ENCODE peak calls at places on chromosome 9, in nine cellular contexts. One of them, this sample, is unnamed.

GRCh38 chr9:136399176-136400037 is 563 bp downstream of the SNAPC4 start:
- DNase-seq in psoas muscle: peak; percentile 55
- DNase-seq in ovary: no peak
- DNase-seq in brain microvascular endothelial cell: peak; percentile 19
- DNase-seq in NB4: peak; percentile 42
- DNase-seq in GM13976: peak; percentile 71
- DNase-seq in fibroblast of the aortic adventitia: peak; percentile 39
- DNase-seq in breast epithelium: no peak
- DNase-seq in IMR-90: no peak
- DNase-seq in this sample: peak; percentile 74

GRCh38 chr9:95771556-95772280 is 103.8 kb upstream of the ERCC6L2 start:
- DNase-seq in psoas muscle: no peak
- DNase-seq in ovary: peak; percentile 80
- DNase-seq in brain microvascular endothelial cell: no peak
- DNase-seq in NB4: no peak
- DNase-seq in GM13976: no peak
- DNase-seq in fibroblast of the aortic adventitia: peak; percentile 18
- DNase-seq in breast epithelium: no peak
- DNase-seq in IMR-90: peak; percentile 39
- DNase-seq in this sample: no peak

GRCh38 chr9:19992556-19992955 is 203.7 kb upstream of the SLC24A2 start:
- DNase-seq in psoas muscle: no peak
- DNase-seq in ovary: no peak
- DNase-seq in brain microvascular endothelial cell: peak; percentile 72
- DNase-seq in NB4: no peak
- DNase-seq in GM13976: no peak
- DNase-seq in fibroblast of the aortic adventitia: peak; percentile 43
- DNase-seq in breast epithelium: no peak
- DNase-seq in IMR-90: peak; percentile 75
- DNase-seq in this sample: no peak

GRCh38 chr9:130304141-130304540 is 38.6 kb downstream of the HMCN2 start:
- DNase-seq in psoas muscle: no peak
- DNase-seq in ovary: no peak
- DNase-seq in brain microvascular endothelial cell: no peak
- DNase-seq in NB4: no peak
- DNase-seq in GM13976: no peak
- DNase-seq in fibroblast of the aortic adventitia: no peak
- DNase-seq in breast epithelium: no peak
- DNase-seq in IMR-90: no peak
- DNase-seq in this sample: no peak

GRCh38 chr9:129343697-129344375 is 165.8 kb upstream of the IER5L start:
- DNase-seq in psoas muscle: peak; percentile 83
- DNase-seq in ovary: no peak
- DNase-seq in brain microvascular endothelial cell: no peak
- DNase-seq in NB4: peak; percentile 92
- DNase-seq in GM13976: no peak
- DNase-seq in fibroblast of the aortic adventitia: no peak
- DNase-seq in breast epithelium: no peak
- DNase-seq in IMR-90: no peak
- DNase-seq in this sample: no peak

GRCh38 chr9:129560849-129561248 is 60.1 kb downstream of the C9orf50 start:
- DNase-seq in psoas muscle: no peak
- DNase-seq in ovary: no peak
- DNase-seq in brain microvascular endothelial cell: no peak
- DNase-seq in NB4: no peak
- DNase-seq in GM13976: no peak
- DNase-seq in fibroblast of the aortic adventitia: no peak
- DNase-seq in breast epithelium: no peak
- DNase-seq in IMR-90: no peak
- DNase-seq in this sample: no peak

GRCh38 chr9:72491242-72491641 is 30.2 kb upstream of the TMC1 start:
- DNase-seq in psoas muscle: no peak
- DNase-seq in ovary: no peak
- DNase-seq in brain microvascular endothelial cell: no peak
- DNase-seq in NB4: no peak
- DNase-seq in GM13976: no peak
- DNase-seq in fibroblast of the aortic adventitia: no peak
- DNase-seq in breast epithelium: no peak
- DNase-seq in IMR-90: no peak
- DNase-seq in this sample: no peak

GRCh38 chr9:95379630-95380029 is 62.1 kb upstream of the FANCC start:
- DNase-seq in psoas muscle: no peak
- DNase-seq in ovary: no peak
- DNase-seq in brain microvascular endothelial cell: no peak
- DNase-seq in NB4: peak; percentile 32
- DNase-seq in GM13976: no peak
- DNase-seq in fibroblast of the aortic adventitia: no peak
- DNase-seq in breast epithelium: no peak
- DNase-seq in IMR-90: no peak
- DNase-seq in this sample: no peak

GRCh38 chr9:93268551-93269314 is 84.8 kb downstream of the WNK2 start:
- DNase-seq in psoas muscle: peak; percentile 37
- DNase-seq in ovary: peak; percentile 11
- DNase-seq in brain microvascular endothelial cell: no peak
- DNase-seq in NB4: no peak
- DNase-seq in GM13976: peak; percentile 78
- DNase-seq in fibroblast of the aortic adventitia: no peak
- DNase-seq in breast epithelium: no peak
- DNase-seq in IMR-90: no peak
- DNase-seq in this sample: peak; percentile 73

DNA sequence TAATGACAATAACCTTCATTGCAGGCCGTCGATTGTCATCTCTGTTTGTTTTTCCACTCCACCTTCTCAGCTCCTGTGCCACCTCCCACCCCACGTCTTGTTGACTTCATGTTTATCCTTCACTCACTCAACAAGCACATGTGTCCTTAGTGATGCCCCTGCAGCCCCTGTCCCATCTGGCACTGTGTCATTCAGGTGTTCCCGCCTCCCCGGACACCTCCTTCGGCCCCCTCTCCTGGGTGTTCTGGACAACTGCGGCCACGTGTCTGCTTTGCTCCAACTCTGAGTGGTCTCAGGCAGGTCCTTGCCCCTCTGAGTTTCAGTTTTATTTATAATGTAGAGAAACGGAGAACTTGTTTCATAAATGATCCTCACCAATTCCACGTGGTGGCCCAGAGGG is 91.0 kb upstream of the COL5A1 start:
- DNase-seq in psoas muscle: peak; percentile 30
- DNase-seq in ovary: no peak
- DNase-seq in brain microvascular endothelial cell: no peak
- DNase-seq in NB4: no peak
- DNase-seq in GM13976: no peak
- DNase-seq in fibroblast of the aortic adventitia: no peak
- DNase-seq in breast epithelium: no peak
- DNase-seq in IMR-90: no peak
- DNase-seq in this sample: no peak
- TF ChIP-seq CTCF in psoas muscle: no peak
- TF ChIP-seq CTCF in ovary: no peak
- TF ChIP-seq CTCF in brain microvascular endothelial cell: peak; percentile 33
- TF ChIP-seq CTCF in NB4: no peak
- TF ChIP-seq CTCF in GM13976: no peak
- TF ChIP-seq CTCF in fibroblast of the aortic adventitia: no peak
- TF ChIP-seq CTCF in breast epithelium: no peak
- TF ChIP-seq CTCF in IMR-90: no peak
- TF ChIP-seq CTCF in this sample: no peak

GRCh38 chr9:122837266-122837850 is 9.0 kb upstream of the PDCL start:
- DNase-seq in psoas muscle: no peak
- DNase-seq in ovary: no peak
- DNase-seq in brain microvascular endothelial cell: no peak
- DNase-seq in NB4: no peak
- DNase-seq in GM13976: no peak
- DNase-seq in fibroblast of the aortic adventitia: no peak
- DNase-seq in breast epithelium: no peak
- DNase-seq in IMR-90: no peak
- DNase-seq in this sample: no peak

GRCh38 chr9:122832194-122832593 is 3.8 kb upstream of the PDCL start:
- DNase-seq in psoas muscle: no peak
- DNase-seq in ovary: no peak
- DNase-seq in brain microvascular endothelial cell: no peak
- DNase-seq in NB4: no peak
- DNase-seq in GM13976: no peak
- DNase-seq in fibroblast of the aortic adventitia: no peak
- DNase-seq in breast epithelium: no peak
- DNase-seq in IMR-90: no peak
- DNase-seq in this sample: no peak

GRCh38 chr9:122835313-122835731 is 6.9 kb upstream of the PDCL start:
- DNase-seq in psoas muscle: no peak
- DNase-seq in ovary: no peak
- DNase-seq in brain microvascular endothelial cell: no peak
- DNase-seq in NB4: no peak
- DNase-seq in GM13976: peak; percentile 55
- DNase-seq in fibroblast of the aortic adventitia: no peak
- DNase-seq in breast epithelium: no peak
- DNase-seq in IMR-90: no peak
- DNase-seq in this sample: peak; percentile 43
- TF ChIP-seq CTCF in psoas muscle: no peak
- TF ChIP-seq CTCF in ovary: no peak
- TF ChIP-seq CTCF in brain microvascular endothelial cell: peak; percentile 26
- TF ChIP-seq CTCF in NB4: no peak
- TF ChIP-seq CTCF in GM13976: peak; percentile 12
- TF ChIP-seq CTCF in fibroblast of the aortic adventitia: no peak
- TF ChIP-seq CTCF in breast epithelium: no peak
- TF ChIP-seq CTCF in IMR-90: no peak
- TF ChIP-seq CTCF in this sample: no peak

GRCh38 chr9:70511858-70512257 is 97.4 kb upstream of the KLF9 start:
- DNase-seq in psoas muscle: no peak
- DNase-seq in ovary: no peak
- DNase-seq in brain microvascular endothelial cell: no peak
- DNase-seq in NB4: no peak
- DNase-seq in GM13976: no peak
- DNase-seq in fibroblast of the aortic adventitia: no peak
- DNase-seq in breast epithelium: no peak
- DNase-seq in IMR-90: no peak
- DNase-seq in this sample: no peak

GRCh38 chr9:70517926-70518325 is 103.5 kb upstream of the KLF9 start:
- DNase-seq in psoas muscle: no peak
- DNase-seq in ovary: no peak
- DNase-seq in brain microvascular endothelial cell: no peak
- DNase-seq in NB4: no peak
- DNase-seq in GM13976: no peak
- DNase-seq in fibroblast of the aortic adventitia: no peak
- DNase-seq in breast epithelium: no peak
- DNase-seq in IMR-90: no peak
- DNase-seq in this sample: no peak

GRCh38 chr9:70519912-70520724 is 105.7 kb upstream of the KLF9 start:
- DNase-seq in psoas muscle: no peak
- DNase-seq in ovary: no peak
- DNase-seq in brain microvascular endothelial cell: no peak
- DNase-seq in NB4: no peak
- DNase-seq in GM13976: peak; percentile 24
- DNase-seq in fibroblast of the aortic adventitia: no peak
- DNase-seq in breast epithelium: no peak
- DNase-seq in IMR-90: no peak
- DNase-seq in this sample: peak; percentile 30

GRCh38 chr9:70510157-70510770 is 95.8 kb upstream of the KLF9 start:
- DNase-seq in psoas muscle: peak; percentile 65
- DNase-seq in ovary: peak; percentile 70
- DNase-seq in brain microvascular endothelial cell: no peak
- DNase-seq in NB4: peak; percentile 18
- DNase-seq in GM13976: peak; percentile 17
- DNase-seq in fibroblast of the aortic adventitia: no peak
- DNase-seq in breast epithelium: no peak
- DNase-seq in IMR-90: no peak
- DNase-seq in this sample: no peak

DNA sequence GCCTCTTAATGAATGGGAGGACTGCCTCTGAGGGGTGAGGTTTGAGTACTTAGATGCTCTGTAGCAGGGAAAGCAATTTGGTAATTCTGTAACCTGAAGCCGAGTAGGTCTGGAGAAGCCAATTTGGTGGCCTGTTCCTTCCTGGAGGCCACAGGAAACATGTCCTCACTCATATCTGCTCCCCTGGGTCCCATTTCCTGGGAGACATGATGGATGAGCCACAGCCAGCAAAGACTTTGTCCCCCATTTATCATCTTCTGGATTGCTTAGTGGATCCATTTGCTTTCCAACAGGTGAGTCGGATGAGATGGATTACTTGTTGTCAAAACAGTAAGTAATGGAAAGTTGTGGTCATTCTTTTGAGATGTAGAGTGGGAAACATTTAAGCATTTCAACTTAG is 99.8 kb upstream of the KLF9 start:
- DNase-seq in psoas muscle: no peak
- DNase-seq in ovary: no peak
- DNase-seq in brain microvascular endothelial cell: no peak
- DNase-seq in NB4: no peak
- DNase-seq in GM13976: no peak
- DNase-seq in fibroblast of the aortic adventitia: no peak
- DNase-seq in breast epithelium: no peak
- DNase-seq in IMR-90: no peak
- DNase-seq in this sample: no peak
- TF ChIP-seq CTCF in psoas muscle: no peak
- TF ChIP-seq CTCF in ovary: no peak
- TF ChIP-seq CTCF in brain microvascular endothelial cell: no peak
- TF ChIP-seq CTCF in NB4: no peak
- TF ChIP-seq CTCF in GM13976: no peak
- TF ChIP-seq CTCF in fibroblast of the aortic adventitia: no peak
- TF ChIP-seq CTCF in breast epithelium: no peak
- TF ChIP-seq CTCF in IMR-90: no peak
- TF ChIP-seq CTCF in this sample: no peak

DNA sequence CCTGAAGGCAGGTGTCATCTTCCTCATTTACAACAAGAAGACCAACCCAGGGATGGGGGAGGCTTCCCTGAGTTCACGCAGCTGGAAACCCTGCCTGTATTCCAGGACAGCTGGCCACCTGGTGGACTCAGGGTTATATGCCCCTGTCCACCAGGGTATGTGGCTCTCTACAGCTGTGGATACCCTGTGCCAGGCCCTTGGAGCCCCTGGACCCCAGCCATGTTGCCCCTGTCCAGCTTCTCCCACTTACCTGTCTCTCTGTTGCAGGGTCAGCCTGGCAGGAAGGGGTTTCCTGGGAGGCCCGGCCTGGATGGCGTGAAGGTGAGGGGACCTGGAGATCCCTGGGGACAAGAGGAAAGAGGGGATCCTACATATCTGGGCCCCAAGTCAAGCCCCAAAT is 79.7 kb upstream of the ORM1 start:
- DNase-seq in psoas muscle: no peak
- DNase-seq in ovary: no peak
- DNase-seq in brain microvascular endothelial cell: no peak
- DNase-seq in NB4: no peak
- DNase-seq in GM13976: no peak
- DNase-seq in fibroblast of the aortic adventitia: no peak
- DNase-seq in breast epithelium: no peak
- DNase-seq in IMR-90: no peak
- DNase-seq in this sample: no peak
- TF ChIP-seq CTCF in psoas muscle: no peak
- TF ChIP-seq CTCF in ovary: no peak
- TF ChIP-seq CTCF in brain microvascular endothelial cell: peak; percentile 22
- TF ChIP-seq CTCF in NB4: no peak
- TF ChIP-seq CTCF in GM13976: no peak
- TF ChIP-seq CTCF in fibroblast of the aortic adventitia: no peak
- TF ChIP-seq CTCF in breast epithelium: no peak
- TF ChIP-seq CTCF in IMR-90: no peak
- TF ChIP-seq CTCF in this sample: no peak